ENCODE peak calls at places on chromosomes 11 and 22, in four cellular contexts. I, F, A and L are unnamed samples.

GRCh38 chr22:43867839-43868652 is 5.7 kb upstream of the SULT4A1 start:
- DNase-seq in F (peak; percentile 6), I (peak; percentile 61), A (peak; percentile 84), L (peak; percentile 82)

GRCh38 chr22:24440718-24441405 is 13.5 kb downstream of the ADORA2A start:
- DNase-seq in I (no peak), F (no peak), A (no peak), L (no peak)

GRCh38 chr11:96045622-96046456 is 121.9 kb upstream of the MTMR2 start:
- DNase-seq in I (no peak), F (no peak), A (peak; percentile 82), L (peak; percentile 85)

GRCh38 chr11:2207212-2207611 is 35.6 kb upstream of the TH start:
- DNase-seq in I (no peak), F (no peak), A (no peak), L (no peak)

GRCh38 chr11:127383026-127383425 is 382.5 kb upstream of the KIRREL3 start:
- DNase-seq in F (no peak), I (no peak), A (no peak), L (no peak)

GRCh38 chr22:48173061-48173849 is 1410.8 kb downstream of the TBC1D22A start:
- DNase-seq in I (no peak), A (no peak), F (no peak), L (no peak)

GRCh38 chr11:112901904-112902303 is 59.3 kb upstream of the NCAM1 start:
- DNase-seq in I (no peak), F (no peak), A (no peak), L (no peak)

GRCh38 chr11:36333468-36333867 is 37.4 kb downstream of the PRR5L start:
- DNase-seq in F (no peak), A (peak; percentile 80), I (no peak), L (peak; percentile 28)

GRCh38 chr11:46890665-46891064 is 27.7 kb downstream of the LRP4 start:
- DNase-seq in I (no peak), A (peak; percentile 49), F (no peak), L (no peak)

GRCh38 chr11:45288395-45288794 is 2.3 kb upstream of the SYT13 start:
- DNase-seq in A (no peak), F (no peak), I (no peak), L (no peak)

GRCh38 chr22:26751217-26751616 is 93.8 kb downstream of the MIAT start:
- DNase-seq in A (no peak), I (no peak), F (no peak), L (no peak)